ENCODE peak calls at places on chromosomes 13 and 19, in nine cellular contexts. Q, F, Z, C, N, E, O, W and G are unnamed samples.

GRCh38 chr19:44626067-44626624 is 12.8 kb downstream of the IGSF23 start:
- DNase-seq in E (peak), F (no peak), W (no peak), Z (no peak), C (peak), Q (peak), N (no peak), O (no peak), G (no peak)

GRCh38 chr13:53198017-53198416 is 169.4 kb downstream of the OLFM4 start:
- DNase-seq in W (no peak), E (no peak), N (no peak), F (no peak), Q (no peak), O (no peak), Z (no peak), C (no peak), G (no peak)

GRCh38 chr13:47437411-47437810 is 540.6 kb upstream of the HTR2A start:
- DNase-seq in O (no peak), F (no peak), C (peak), W (no peak), Q (peak), E (peak), N (no peak), Z (no peak), G (no peak)

GRCh38 chr13:113660066-113660465 is 2.1 kb upstream of the ATP4B start:
- DNase-seq in F (no peak), N (no peak), W (no peak), E (no peak), C (no peak), Z (no peak), Q (no peak), O (no peak), G (peak)

GRCh38 chr13:100506154-100506553 is 82.4 kb downstream of the GGACT start:
- DNase-seq in W (peak), O (no peak), E (no peak), Z (no peak), F (peak), Q (no peak), N (no peak), C (no peak), G (no peak)

GRCh38 chr19:4425531-4425930 is 23.1 kb downstream of the CHAF1A start:
- DNase-seq in W (no peak), C (no peak), F (no peak), O (no peak), Z (no peak), Q (peak), E (peak), N (no peak), G (no peak)

GRCh38 chr19:45279587-45280192 is 28.6 kb downstream of the MARK4 start:
- DNase-seq in O (no peak), Z (no peak), F (no peak), N (no peak), E (no peak), C (no peak), Q (no peak), W (no peak), G (no peak)

GRCh38 chr13:94656766-94657165 is 55.1 kb downstream of the GPR180 start:
- DNase-seq in C (peak), N (no peak), O (no peak), W (peak), E (peak), Q (peak), Z (no peak), F (peak), G (no peak)

GRCh38 chr13:32035701-32036100 is 4.1 kb downstream of the FRY start:
- DNase-seq in E (no peak), O (no peak), Q (no peak), F (no peak), C (no peak), Z (no peak), N (no peak), W (no peak), G (no peak)

GRCh38 chr19:45638930-45639729 is at the start of gene EML2:
- DNase-seq in F (peak), Q (no peak), Z (peak), O (no peak), E (no peak), W (peak), N (no peak), C (peak), G (peak)

GRCh38 chr13:31755803-31756212 is 16.5 kb downstream of the RXFP2 start:
- DNase-seq in Q (peak), C (peak), N (no peak), Z (no peak), F (no peak), W (no peak), O (no peak), E (peak), G (no peak)

GRCh38 chr13:33349996-33350826 is 64.7 kb upstream of the STARD13 start:
- DNase-seq in E (peak), N (peak), F (no peak), Q (peak), Z (no peak), W (no peak), O (no peak), C (peak), G (peak)

GRCh38 chr19:47471733-47472457 is at the start of gene SLC8A2:
- DNase-seq in W (peak), O (no peak), Q (peak), Z (peak), N (peak), E (peak), C (peak), F (peak), G (peak)

GRCh38 chr19:19566306-19566705 is 28.2 kb downstream of the CILP2 start:
- DNase-seq in E (peak), Z (no peak), O (no peak), C (no peak), F (no peak), W (no peak), Q (peak), N (no peak), G (no peak)

GRCh38 chr13:26979334-26979733 is 192.3 kb downstream of the USP12 start:
- DNase-seq in F (no peak), Q (no peak), C (no peak), O (no peak), Z (no peak), N (no peak), E (no peak), W (no peak), G (no peak)

GRCh38 chr19:7522072-7522922 is at the start of gene MCOLN1:
- DNase-seq in O (peak), C (peak), F (peak), Q (peak), Z (peak), W (peak), N (peak), E (peak), G (peak)

GRCh38 chr19:36265064-36265463 is 50.2 kb downstream of the ZNF146 start:
- DNase-seq in E (no peak), W (no peak), C (no peak), Z (no peak), F (no peak), O (no peak), Q (no peak), N (no peak), G (no peak)

GRCh38 chr19:54188224-54188871 is 1.0 kb downstream of the MBOAT7 start:
- DNase-seq in F (peak), C (peak), N (no peak), Q (no peak), W (peak), E (peak), O (no peak), Z (peak), G (peak)

GRCh38 chr13:28129911-28130693 is 8.2 kb upstream of the PAN3 start:
- DNase-seq in N (no peak), W (no peak), F (no peak), O (no peak), E (peak), C (no peak), Q (peak), Z (no peak), G (no peak)

GRCh38 chr19:43560687-43561086 is 14.6 kb downstream of the XRCC1 start:
- DNase-seq in Q (no peak), Z (no peak), W (no peak), E (peak), N (no peak), O (no peak), C (peak), F (no peak), G (no peak)

GRCh38 chr13:98520674-98521449 is 56.0 kb downstream of the STK24 start:
- DNase-seq in O (no peak), C (no peak), E (no peak), N (no peak), W (no peak), Q (no peak), Z (no peak), F (no peak), G (no peak)

GRCh38 chr13:38821753-38822551 is 135.1 kb downstream of the FREM2 start:
- DNase-seq in O (no peak), N (no peak), C (peak), Z (no peak), F (no peak), Q (no peak), W (no peak), E (no peak), G (no peak)

GRCh38 chr13:30107536-30108136 is 199.7 kb downstream of the KATNAL1 start:
- DNase-seq in F (no peak), W (no peak), N (no peak), C (peak), Z (no peak), Q (peak), O (no peak), E (peak), G (no peak)

GRCh38 chr19:49848938-49849337 is 2.0 kb upstream of the PTOV1 start:
- DNase-seq in W (no peak), Q (no peak), F (no peak), O (no peak), E (no peak), C (no peak), N (no peak), Z (no peak), G (no peak)